ENCODE peak calls at places on chromosomes 1 and 21, in ten cellular contexts. V is HT1080; H is stimulated activated CD4-positive, alpha-beta T cell treated with anti-CD3 and anti-CD28 coated beads, TNF-alpha, amount 100 ng/mL, for 1 hour; C is left ventricle myocardium inferior; Z is astrocyte of the spinal cord; T is substantia nigra; D is DMS79 treated with DMSO at 0.1 percent for 48 hours; A is AG08395; O is heart left ventricle; F is activated T-cell treated with anti-CD3 and anti-CD28 coated beads, Interleukin-2, amount 50 U/mL, for 72 hours. Y is an unnamed sample.

GRCh38 chr1:14955402-14955801 is 198.1 kb upstream of the TMEM51 start:
- DNase-seq in V (no peak), H (no peak), C (no peak), Z (no peak), T (no peak), D (peak; percentile 20), A (no peak), O (no peak), F (no peak), Y (no peak)

GRCh38 chr1:107821340-107821739 is 143.6 kb downstream of the VAV3 start:
- DNase-seq in V (peak; percentile 55), H (no peak), C (no peak), Z (no peak), T (no peak), D (no peak), A (no peak), O (no peak), F (peak; percentile 48), Y (no peak)

GRCh38 chr1:116256875-116257823 is 115.9 kb upstream of the ATP1A1 start:
- DNase-seq in V (no peak), H (no peak), C (no peak), Z (no peak), T (no peak), D (no peak), A (no peak), O (no peak), F (peak; percentile 72), Y (peak; percentile 73)

GRCh38 chr1:107264561-107264960 is 123.7 kb downstream of the NTNG1 start:
- DNase-seq in V (peak; percentile 72), H (no peak), C (no peak), Z (peak; percentile 36), T (no peak), D (no peak), A (peak; percentile 3), O (no peak), F (no peak), Y (no peak)

GRCh38 chr21:39657091-39657689 is 44.5 kb downstream of the B3GALT5 start:
- DNase-seq in V (no peak), H (no peak), C (no peak), Z (no peak), T (no peak), D (no peak), A (no peak), O (no peak), F (no peak), Y (no peak)

GRCh38 chr1:153375511-153375910 is at the start of gene S100A12:
- DNase-seq in V (peak; percentile 68), H (no peak), C (no peak), Z (peak; percentile 19), T (no peak), D (no peak), A (peak; percentile 65), O (no peak), F (no peak), Y (no peak)

GRCh38 chr1:54953846-54954245 is 26.6 kb upstream of the TMEM61 start:
- DNase-seq in V (no peak), H (no peak), C (no peak), Z (no peak), T (no peak), D (no peak), A (no peak), O (no peak), F (no peak), Y (no peak)

GRCh38 chr1:40059292-40059959 is 18.9 kb downstream of the CAP1 start:
- DNase-seq in V (peak; percentile 84), H (no peak), C (no peak), Z (peak; percentile 29), T (no peak), D (no peak), A (peak; percentile 18), O (no peak), F (no peak), Y (peak; percentile 62)

GRCh38 chr1:246427611-246428010 is 79.5 kb downstream of the SMYD3 start:
- DNase-seq in V (peak; percentile 79), H (no peak), C (no peak), Z (no peak), T (no peak), D (no peak), A (no peak), O (no peak), F (peak; percentile 10), Y (no peak)

GRCh38 chr1:32967863-32968571 is 3.4 kb upstream of the RNF19B start:
- DNase-seq in V (peak; percentile 46), H (no peak), C (no peak), Z (no peak), T (no peak), D (no peak), A (no peak), O (no peak), F (no peak), Y (no peak)

GRCh38 chr1:1085171-1085841 is 11.2 kb upstream of the RNF223 start:
- DNase-seq in V (no peak), H (no peak), C (no peak), Z (no peak), T (no peak), D (no peak), A (no peak), O (no peak), F (no peak), Y (no peak)

GRCh38 chr1:205993068-205993467 is 10.1 kb downstream of the RAB7B start:
- DNase-seq in V (no peak), H (no peak), C (no peak), Z (no peak), T (no peak), D (no peak), A (no peak), O (no peak), F (no peak), Y (no peak)

GRCh38 chr21:36909423-36909822 is 57.0 kb downstream of the HLCS start:
- DNase-seq in V (no peak), H (no peak), C (no peak), Z (no peak), T (no peak), D (no peak), A (no peak), O (no peak), F (no peak), Y (no peak)

GRCh38 chr1:41102208-41102607 is 80.7 kb upstream of the SLFNL1 start:
- DNase-seq in V (peak; percentile 73), H (no peak), C (peak; percentile 90), Z (peak; percentile 96), T (no peak), D (peak; percentile 81), A (peak; percentile 90), O (peak; percentile 90), F (no peak), Y (no peak)